ENCODE peak calls at places on chromosome 9, in four cellular contexts. J is A549, R is HepG2, O is GM12878. E is an unnamed sample.

GRCh38 chr9:35728041-35728971 is 3.7 kb downstream of the TLN1 start:
- DNase-seq in J (peak; percentile 60), R (peak; percentile 91), O (no peak), E (no peak)

GRCh38 chr9:8074645-8075044 is 275.1 kb upstream of the DMAC1 start:
- DNase-seq in R (no peak), J (no peak), O (no peak), E (no peak)

GRCh38 chr9:25964239-25964638 is 286.0 kb upstream of the TUSC1 start:
- DNase-seq in R (peak; percentile 47), O (no peak), J (peak; percentile 82), E (peak; percentile 52)

GRCh38 chr9:136721339-136722092 is 9.1 kb downstream of the DIPK1B start:
- DNase-seq in R (no peak), O (no peak), J (peak; percentile 52), E (no peak)

GRCh38 chr9:23775549-23775948 is 50.5 kb downstream of the ELAVL2 start:
- DNase-seq in O (no peak), R (no peak), J (no peak), E (no peak)

GRCh38 chr9:135355466-135356420 is 123.8 kb upstream of the PPP1R26 start:
- DNase-seq in J (no peak), O (no peak), R (no peak), E (no peak)

GRCh38 chr9:108162664-108163063 is 673.1 kb upstream of the KLF4 start:
- DNase-seq in O (no peak), J (peak; percentile 7), R (no peak), E (no peak)

GRCh38 chr9:91930475-91930874 is 19.6 kb downstream of the ROR2 start:
- DNase-seq in O (no peak), R (no peak), J (peak; percentile 29), E (no peak)

GRCh38 chr9:1200847-1201251 is 150.7 kb downstream of the DMRT2 start:
- DNase-seq in R (peak; percentile 56), O (no peak), J (no peak), E (no peak)

GRCh38 chr9:114499528-114499927 is 5.7 kb downstream of the WHRN start:
- DNase-seq in J (no peak), O (no peak), R (no peak), E (no peak)

GRCh38 chr9:117927354-117927753 is 223.2 kb downstream of the TLR4 start:
- DNase-seq in J (no peak), O (no peak), R (no peak), E (peak; percentile 1)

GRCh38 chr9:129740174-129740573 is 12.7 kb downstream of the PTGES start:
- DNase-seq in J (no peak), O (no peak), R (no peak), E (no peak)

GRCh38 chr9:100352201-100352726 is 478 bp downstream of the TEX10 start:
- DNase-seq in O (no peak), J (no peak), R (no peak), E (no peak)

GRCh38 chr9:69485466-69485865 is 160.5 kb downstream of the ENTREP1 start:
- DNase-seq in J (no peak), O (no peak), R (no peak), E (no peak)

GRCh38 chr9:126494264-126494663 is 119.5 kb upstream of the LMX1B start:
- DNase-seq in O (no peak), J (no peak), R (no peak), E (no peak)

GRCh38 chr9:126489604-126490593 is 123.8 kb upstream of the LMX1B start:
- DNase-seq in R (no peak), J (no peak), O (no peak), E (no peak)

GRCh38 chr9:126488310-126488709 is 125.4 kb upstream of the LMX1B start:
- DNase-seq in R (no peak), O (no peak), J (no peak), E (no peak)

GRCh38 chr9:126488881-126489404 is 124.8 kb upstream of the LMX1B start:
- DNase-seq in J (no peak), O (no peak), R (no peak), E (no peak)

GRCh38 chr9:126491256-126491879 is 122.4 kb upstream of the LMX1B start:
- DNase-seq in R (peak; percentile 46), J (peak; percentile 61), O (no peak), E (peak; percentile 69)
- TF ChIP-seq PBX3 in R (no peak), J (no peak), O (no peak), E (no peak)

DNA sequence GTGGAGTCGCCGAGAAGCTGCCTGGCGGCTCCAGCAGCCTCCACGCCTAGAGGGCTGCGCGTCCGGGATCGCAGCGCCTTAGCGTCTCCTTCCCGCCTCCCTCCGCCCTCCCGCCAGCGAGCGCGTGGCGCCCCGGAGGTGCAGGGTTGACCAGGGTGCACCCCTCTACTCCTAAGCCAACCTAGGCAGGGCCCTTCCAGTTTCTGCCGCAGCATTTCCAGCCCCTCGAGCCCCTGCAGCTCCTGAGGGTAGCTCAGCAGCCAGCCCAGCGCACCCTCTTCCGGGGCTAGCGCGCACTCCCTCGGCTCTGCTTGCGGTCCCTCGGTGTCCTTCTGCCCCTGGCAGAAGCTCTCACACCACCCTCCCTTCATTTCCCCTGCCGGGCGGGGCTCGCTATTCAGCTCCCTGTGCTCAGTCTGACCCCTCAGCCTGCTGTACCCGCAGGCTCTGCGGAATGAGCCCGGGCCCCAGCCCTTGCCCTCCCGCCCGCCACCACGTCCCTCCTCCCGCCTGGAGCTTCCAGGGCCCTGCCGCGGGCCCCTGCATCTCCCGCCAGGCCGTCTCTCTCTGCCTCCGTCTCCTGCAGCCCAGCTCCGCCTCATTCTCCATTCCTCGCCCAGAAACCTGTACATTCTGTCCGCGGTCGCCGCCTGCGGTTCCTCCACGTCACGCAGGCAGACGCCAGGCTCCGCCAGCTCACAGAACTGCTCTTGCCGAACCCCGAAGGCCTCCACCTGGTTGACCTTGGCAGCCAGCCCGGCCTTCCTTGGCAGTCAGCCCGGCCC is 61.8 kb downstream of the SPATA31C2 start:
- DNase-seq in R (peak; percentile 50), O (no peak), J (peak; percentile 82), E (peak; percentile 91)
- TF ChIP-seq PBX3 in R (no peak), O (no peak), J (no peak), E (no peak)

GRCh38 chr9:17120203-17120602 is 14.6 kb upstream of the CNTLN start:
- DNase-seq in J (no peak), O (no peak), R (no peak), E (no peak)

GRCh38 chr9:17116400-17116837 is 18.4 kb upstream of the CNTLN start:
- DNase-seq in O (no peak), R (peak; percentile 20), J (peak; percentile 52), E (peak; percentile 27)

GRCh38 chr9:17121264-17121663 is 13.6 kb upstream of the CNTLN start:
- DNase-seq in R (no peak), J (no peak), O (no peak), E (no peak)

GRCh38 chr9:17117372-17117771 is 17.5 kb upstream of the CNTLN start:
- DNase-seq in R (no peak), J (no peak), O (no peak), E (no peak)
- TF ChIP-seq PBX3 in R (no peak), J (no peak), O (no peak), E (no peak)

DNA sequence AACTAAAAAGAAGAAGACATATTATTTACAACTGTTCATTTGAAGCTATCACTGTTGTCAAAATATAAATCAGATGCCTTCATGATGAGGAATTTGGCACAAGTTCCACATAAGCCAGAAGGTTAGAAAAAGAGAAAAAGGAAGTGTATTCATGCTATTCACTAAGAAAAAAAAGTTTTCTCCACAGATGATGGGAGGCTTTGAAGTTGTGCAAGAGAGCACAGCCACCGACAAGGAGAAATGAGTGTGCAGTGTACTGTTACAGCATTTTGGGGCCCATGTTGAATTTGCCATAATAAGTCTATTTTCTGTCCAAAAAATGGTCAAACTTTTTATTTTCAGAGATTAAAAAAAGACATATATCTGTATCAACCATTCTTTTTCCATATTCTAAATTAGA is 32.9 kb upstream of the IFNK start:
- DNase-seq in R (no peak), J (no peak), O (peak; percentile 11), E (no peak)
- TF ChIP-seq PBX3 in R (no peak), J (no peak), O (no peak), E (no peak)

GRCh38 chr9:84137968-84138367 is 157.4 kb downstream of the RMI1 start:
- DNase-seq in R (no peak), O (no peak), J (peak; percentile 13), E (no peak)

GRCh38 chr9:84141762-84142370 is 161.3 kb downstream of the RMI1 start:
- DNase-seq in J (no peak), R (no peak), O (no peak), E (no peak)

GRCh38 chr9:84138543-84138942 is 157.9 kb downstream of the RMI1 start:
- DNase-seq in J (no peak), O (no peak), R (no peak), E (no peak)

GRCh38 chr9:84139296-84140100 is 158.9 kb downstream of the RMI1 start:
- DNase-seq in R (no peak), J (peak; percentile 12), O (peak; percentile 30), E (no peak)

DNA sequence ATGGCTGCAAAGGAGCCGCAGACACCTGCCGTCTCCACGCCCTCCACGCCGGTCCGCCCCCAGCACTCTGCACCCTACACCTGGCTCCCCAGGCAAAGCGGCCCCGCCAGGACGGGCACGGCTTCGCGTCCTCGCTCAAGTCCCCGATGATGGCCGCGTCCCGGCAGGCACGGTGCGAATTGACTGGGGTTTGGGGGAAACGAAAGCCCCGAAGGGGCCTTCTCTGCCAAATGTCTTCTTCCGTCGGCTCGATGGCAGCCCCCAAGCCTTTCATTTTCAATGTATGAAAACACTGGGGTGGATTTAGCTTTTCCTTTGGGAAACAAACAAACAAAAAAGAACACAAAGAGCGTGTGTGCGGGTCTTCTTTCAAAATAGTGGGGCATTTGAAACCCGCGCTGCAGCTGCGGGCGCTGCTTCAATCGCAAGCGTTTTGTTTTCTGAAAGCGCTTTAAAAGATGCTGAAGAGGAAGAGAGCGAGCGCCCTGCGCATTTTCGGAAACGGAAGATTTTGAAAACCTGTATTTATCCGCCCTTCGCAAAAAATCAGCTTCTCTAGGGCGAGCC is 160.0 kb downstream of the RMI1 start:
- DNase-seq in J (no peak), R (no peak), O (no peak), E (no peak)
- TF ChIP-seq PBX3 in J (no peak), R (no peak), O (no peak), E (no peak)

DNA sequence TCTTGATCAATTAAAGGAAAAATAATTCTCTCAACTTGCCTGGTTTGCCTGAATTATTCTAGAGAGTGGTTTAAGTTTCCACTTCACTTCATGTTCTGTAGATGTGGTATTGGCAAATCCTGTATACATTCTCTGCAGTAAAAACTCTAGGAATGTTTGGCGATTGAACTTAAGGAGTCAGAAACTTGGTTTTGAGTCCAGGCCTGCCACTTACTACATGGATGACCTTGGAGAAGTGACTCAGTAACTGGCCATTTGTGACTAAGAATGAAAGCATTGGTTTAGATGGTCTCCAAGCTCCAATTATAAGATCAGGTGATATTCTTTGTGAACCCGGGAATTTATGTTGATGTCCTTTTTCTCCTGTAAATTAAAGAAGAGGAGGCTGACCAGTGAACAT is 233.8 kb downstream of the GAS1 start:
- DNase-seq in J (no peak), R (no peak), O (no peak), E (no peak)
- TF ChIP-seq PBX3 in J (no peak), R (no peak), O (no peak), E (no peak)

GRCh38 chr9:32524558-32525461 is 1.2 kb downstream of the RIGI start:
- DNase-seq in J (no peak), R (peak; percentile 18), O (peak; percentile 9), E (no peak)
- TF ChIP-seq PBX3 in J (no peak), R (no peak), O (no peak), E (no peak)